ENCODE peak calls at places on chromosomes 7 and 10, in seven cellular contexts. U is IMR-90, I is fibroblast of lung, K is uterus, B is MM.1S, L is kidney, C is colonic mucosa. G is an unnamed sample.

GRCh38 chr7:97317575-97317974 is 200.1 kb downstream of the SDHAF3 start:
- DNase-seq in I (no peak), K (no peak), C (no peak), B (no peak), L (no peak), U (no peak), G (no peak)

GRCh38 chr7:135386776-135387175 is 123.1 kb downstream of the CNOT4 start:
- DNase-seq in K (no peak), I (no peak), L (no peak), U (no peak), C (no peak), B (no peak), G (no peak)

GRCh38 chr7:108452707-108453106 is 3.5 kb downstream of the NRCAM start:
- DNase-seq in C (no peak), L (no peak), U (peak), B (peak), K (no peak), I (peak), G (peak)

GRCh38 chr10:49023071-49023470 is 83.4 kb upstream of the LRRC18 start:
- DNase-seq in U (no peak), L (no peak), B (no peak), K (no peak), I (no peak), C (no peak), G (no peak)

GRCh38 chr7:70856889-70857511 is 274.9 kb upstream of the GALNT17 start:
- DNase-seq in L (peak), C (peak), I (peak), U (peak), B (peak), K (peak), G (peak)

GRCh38 chr10:22437620-22438588 is 92.6 kb downstream of the SPAG6 start:
- DNase-seq in B (peak), I (no peak), U (peak), K (peak), L (no peak), C (no peak), G (peak)

GRCh38 chr7:100088095-100088620 is 611 bp upstream of the COPS6 start:
- DNase-seq in C (no peak), I (no peak), K (no peak), B (no peak), L (no peak), U (no peak), G (no peak)

GRCh38 chr7:36084485-36085091 is 68.5 kb upstream of the EEPD1 start:
- DNase-seq in I (peak), K (peak), L (peak), U (peak), C (peak), B (no peak), G (peak)

GRCh38 chr10:85490431-85490830 is 876.2 kb downstream of the GRID1 start:
- DNase-seq in I (no peak), U (no peak), K (no peak), B (no peak), C (no peak), L (no peak), G (no peak)

GRCh38 chr10:91976324-91977051 is 52.9 kb downstream of the BTAF1 start:
- DNase-seq in C (no peak), K (no peak), U (no peak), I (no peak), B (no peak), L (no peak), G (peak)

GRCh38 chr10:16816830-16817124 is 447 bp downstream of the RSU1 start:
- DNase-seq in K (no peak), L (no peak), I (no peak), C (no peak), U (peak), B (peak), G (no peak)

GRCh38 chr7:116399808-116400207 is 99.7 kb upstream of the CAV2 start:
- DNase-seq in K (no peak), C (no peak), L (no peak), U (peak), B (no peak), I (peak), G (peak)

GRCh38 chr7:134943785-134944400 is 42.4 kb upstream of the AGBL3 start:
- DNase-seq in B (peak), K (no peak), L (no peak), C (no peak), U (peak), I (peak), G (peak)

GRCh38 chr7:152574892-152575511 is 100.9 kb downstream of the XRCC2 start:
- DNase-seq in B (no peak), U (no peak), I (no peak), K (no peak), C (no peak), L (no peak), G (no peak)

GRCh38 chr10:89273680-89274079 is 22.1 kb upstream of the LIPA start:
- DNase-seq in B (no peak), U (no peak), L (no peak), C (no peak), K (no peak), I (no peak), G (no peak)

GRCh38 chr10:46098379-46098778 is 52.3 kb upstream of the MSMB start:
- DNase-seq in C (no peak), U (no peak), B (no peak), L (no peak), K (no peak), I (no peak), G (no peak)

GRCh38 chr7:110568388-110568787 is 522.5 kb upstream of the LRRN3 start:
- DNase-seq in I (no peak), B (no peak), L (no peak), K (no peak), U (no peak), C (no peak), G (no peak)

GRCh38 chr10:132571565-132572544 is 34.3 kb downstream of the INPP5A start:
- DNase-seq in L (no peak), B (peak), U (peak), K (peak), C (peak), I (peak), G (peak)

GRCh38 chr10:130784326-130784725 is 527.2 kb downstream of the TCERG1L start:
- DNase-seq in U (no peak), C (no peak), B (no peak), K (no peak), I (no peak), L (peak), G (no peak)

GRCh38 chr10:114519756-114520288 is 115.5 kb upstream of the AFAP1L2 start:
- DNase-seq in B (no peak), L (no peak), U (no peak), K (no peak), I (no peak), C (peak), G (no peak)

GRCh38 chr7:143303733-143304132 is 12.2 kb upstream of the CLCN1 start:
- DNase-seq in C (no peak), U (no peak), K (no peak), I (no peak), L (no peak), B (no peak), G (no peak)

GRCh38 chr7:28203498-28204240 is 23.1 kb upstream of the JAZF1 start:
- DNase-seq in I (peak), B (no peak), U (no peak), K (no peak), L (no peak), C (no peak), G (peak)

GRCh38 chr7:16961650-16962049 is 79.9 kb upstream of the AGR3 start:
- DNase-seq in U (peak), I (peak), B (no peak), L (no peak), K (no peak), C (no peak), G (no peak)

GRCh38 chr7:17289074-17289665 is 9.3 kb upstream of the AHR start:
- DNase-seq in C (no peak), I (peak), K (no peak), L (no peak), U (peak), B (no peak), G (peak)

GRCh38 chr10:128035557-128035973 is 90.7 kb downstream of the MKI67 start:
- DNase-seq in C (peak), L (no peak), B (peak), U (no peak), I (peak), K (peak), G (peak)

GRCh38 chr7:102202556-102202955 is 84.1 kb upstream of the SH2B2 start:
- DNase-seq in I (no peak), B (no peak), L (no peak), U (no peak), K (no peak), C (no peak), G (no peak)

GRCh38 chr7:23043441-23043840 is 29.5 kb upstream of the HYCC1 start:
- DNase-seq in K (no peak), B (no peak), U (no peak), L (no peak), I (no peak), C (no peak), G (no peak)

GRCh38 chr10:23351914-23352313 is 7.3 kb upstream of the C10orf67 start:
- DNase-seq in K (no peak), L (no peak), C (no peak), I (peak), B (no peak), U (peak), G (peak)

DNA sequence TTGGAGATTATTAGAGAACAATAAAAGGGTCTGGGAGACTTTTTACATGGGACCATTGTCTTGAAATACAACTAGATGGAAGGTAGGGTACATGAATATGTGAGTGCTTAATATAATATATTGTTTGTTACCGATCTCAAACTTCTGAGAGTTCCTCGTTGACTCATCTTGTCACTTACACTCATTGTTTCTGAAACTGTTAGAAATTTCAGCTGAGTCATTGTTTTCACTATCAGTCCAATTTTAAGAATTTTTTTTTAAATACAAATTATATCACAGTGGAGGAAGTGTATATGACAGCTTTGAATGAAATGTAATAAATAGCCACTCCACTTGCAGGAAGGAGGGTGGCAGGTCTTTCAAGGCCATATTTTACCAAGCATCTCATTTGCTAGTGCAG is 1404.3 kb upstream of the CELF2 start:
- DNase-seq in C (no peak), K (no peak), B (peak), I (peak), U (peak), L (no peak), G (peak)
- H3K4me3 ChIP-seq in C (no peak), K (no peak), B (no peak), I (no peak), U (no peak), L (no peak), G (no peak)

GRCh38 chr10:87861566-87861952 is 1.8 kb downstream of the KLLN start:
- DNase-seq in I (peak), L (peak), B (peak), K (peak), C (peak), U (peak), G (peak)

GRCh38 chr10:87861034-87861433 is 2.3 kb downstream of the KLLN start:
- DNase-seq in B (no peak), U (no peak), K (no peak), I (no peak), L (no peak), C (no peak), G (no peak)

GRCh38 chr10:87861953-87862643 is 1.2 kb downstream of the KLLN start:
- DNase-seq in K (peak), U (peak), I (peak), B (peak), C (peak), L (peak), G (peak)

GRCh38 chr10:87862644-87863101 is 660 bp downstream of the KLLN start:
- DNase-seq in U (peak), I (no peak), B (no peak), L (no peak), C (no peak), K (no peak), G (no peak)

GRCh38 chr10:87860156-87860795 is 3.1 kb downstream of the KLLN start:
- DNase-seq in L (no peak), C (no peak), B (peak), K (no peak), U (peak), I (peak), G (peak)
- TF ChIP-seq CTCF in L (peak), C (peak), B (peak), K (no peak), U (peak), I (peak), G (peak)

GRCh38 chr10:11403116-11403515 is 208.3 kb downstream of the USP6NL start:
- DNase-seq in K (no peak), C (peak), U (no peak), B (no peak), I (no peak), L (no peak), G (no peak)
- H3K4me3 ChIP-seq in K (no peak), C (no peak), U (no peak), B (no peak), I (no peak), L (no peak), G (no peak)

GRCh38 chr10:73061743-73062142 is 34.9 kb downstream of the P4HA1 start:
- DNase-seq in K (no peak), C (no peak), B (no peak), U (no peak), I (no peak), L (no peak), G (no peak)
- TF ChIP-seq CTCF in K (no peak), C (no peak), B (no peak), U (no peak), I (no peak), L (no peak), G (no peak)

GRCh38 chr7:2049111-2049781 is 183.5 kb downstream of the MAD1L1 start:
- DNase-seq in L (peak), K (no peak), B (no peak), I (no peak), U (no peak), C (no peak), G (no peak)

GRCh38 chr7:2051708-2052656 is 180.8 kb downstream of the MAD1L1 start:
- DNase-seq in C (no peak), K (no peak), U (no peak), L (no peak), B (no peak), I (no peak), G (no peak)

GRCh38 chr7:2049782-2050510 is 182.8 kb downstream of the MAD1L1 start:
- DNase-seq in U (no peak), K (no peak), B (no peak), L (peak), I (no peak), C (no peak), G (no peak)

GRCh38 chr7:2048531-2048930 is 184.2 kb downstream of the MAD1L1 start:
- DNase-seq in L (peak), I (no peak), U (no peak), K (no peak), C (no peak), B (no peak), G (no peak)

GRCh38 chr7:2050511-2050866 is 182.3 kb downstream of the MAD1L1 start:
- DNase-seq in U (no peak), L (peak), B (no peak), C (no peak), I (no peak), K (no peak), G (no peak)
- H3K4me3 ChIP-seq in U (no peak), L (no peak), B (no peak), C (no peak), I (no peak), K (no peak), G (no peak)

GRCh38 chr7:68623030-68623429 is 975.2 kb upstream of the AUTS2 start:
- DNase-seq in K (no peak), C (no peak), I (no peak), U (no peak), B (no peak), L (no peak), G (no peak)
- TF ChIP-seq CTCF in K (no peak), C (no peak), I (no peak), U (no peak), B (no peak), L (no peak), G (no peak)